ENCODE peak calls at places on chromosome 2, in five cellular contexts. C is fibroblast of mammary gland, G is brain microvascular endothelial cell, K is foreskin fibroblast, F is pancreas. A is an unnamed sample.

GRCh38 chr2:231425811-231426703 is 30.5 kb downstream of the B3GNT7 start:
- DNase-seq in K (no peak), F (no peak), C (no peak), G (no peak), A (no peak)

GRCh38 chr2:127017548-127017947 is 89.4 kb downstream of the BIN1 start:
- DNase-seq in F (no peak), C (no peak), K (no peak), G (no peak), A (no peak)

GRCh38 chr2:239393401-239393940 is 7.3 kb downstream of the HDAC4 start:
- DNase-seq in G (no peak), C (peak), K (no peak), F (peak), A (peak)

GRCh38 chr2:45443012-45443411 is 168.1 kb downstream of the SRBD1 start:
- DNase-seq in G (no peak), C (no peak), K (no peak), F (no peak), A (no peak)

GRCh38 chr2:31028415-31028814 is 109.8 kb downstream of the GALNT14 start:
- DNase-seq in C (no peak), K (no peak), G (no peak), F (no peak), A (no peak)

GRCh38 chr2:237932731-237933131 is 34.1 kb upstream of the UBE2F start:
- DNase-seq in F (no peak), C (peak), G (peak), K (peak), A (peak)

GRCh38 chr2:148130571-148130970 is 109.7 kb downstream of the MBD5 start:
- DNase-seq in F (no peak), C (peak), K (peak), G (peak), A (peak)

GRCh38 chr2:223528036-223528435 is 74.1 kb downstream of the SCG2 start:
- DNase-seq in C (peak), K (peak), G (no peak), F (no peak), A (peak)

GRCh38 chr2:24304098-24304497 is 56.2 kb downstream of the ITSN2 start:
- DNase-seq in F (peak), G (peak), C (peak), K (peak), A (peak)

DNA sequence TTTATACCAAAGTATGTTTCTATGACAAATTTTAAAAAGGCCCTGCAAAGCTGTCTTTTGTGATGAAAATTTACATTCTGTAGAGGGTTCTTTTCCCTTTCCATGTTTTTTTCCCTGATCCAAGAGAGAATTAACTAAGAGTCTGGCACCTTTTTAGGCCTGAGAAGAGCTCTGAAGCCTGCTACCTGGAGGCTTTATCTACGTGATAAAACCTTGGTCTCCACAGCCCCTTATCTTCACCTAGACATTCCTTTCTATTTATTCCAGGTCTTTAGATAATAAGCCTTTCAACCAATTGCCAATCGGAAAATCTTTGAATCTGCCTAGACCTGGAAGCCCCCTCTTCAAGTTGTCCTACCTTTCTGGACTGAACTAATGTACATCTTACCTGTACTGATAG is 774.1 kb upstream of the LRRTM1 start:
- DNase-seq in G (no peak), F (no peak), K (no peak), C (no peak), A (no peak)
- TF ChIP-seq CTCF in G (no peak), F (no peak), K (no peak), C (no peak), A (no peak)

GRCh38 chr2:120820885-120821279 is 85.2 kb downstream of the GLI2 start:
- DNase-seq in C (peak), K (peak), F (no peak), G (peak), A (peak)
- H3K4me3 ChIP-seq in C (no peak), K (peak), F (no peak), G (peak), A (no peak)

DNA sequence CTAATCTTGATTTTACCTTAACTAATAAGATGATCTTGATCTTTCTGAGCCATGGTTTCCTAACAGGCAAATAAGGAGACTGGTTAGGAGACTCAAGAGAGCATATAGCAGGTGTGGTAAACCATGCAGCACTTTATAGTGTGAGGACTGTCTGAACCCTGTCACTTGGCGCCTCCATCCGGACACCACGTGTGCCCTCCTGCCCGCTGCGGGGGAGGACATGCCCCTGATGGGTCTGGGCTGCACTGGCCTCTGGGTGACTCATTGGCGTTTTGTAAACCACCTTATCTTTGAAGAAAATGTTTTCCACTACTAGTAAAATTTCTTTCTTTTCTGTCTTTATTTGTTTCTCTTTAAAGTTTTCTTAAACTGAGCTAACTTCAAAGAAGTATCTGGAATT is 131.1 kb downstream of the FMNL2 start:
- DNase-seq in C (no peak), K (no peak), G (no peak), F (no peak), A (peak)
- TF ChIP-seq CTCF in C (no peak), K (no peak), G (no peak), F (no peak), A (no peak)

GRCh38 chr2:122094557-122094956 is 339.1 kb downstream of the TSN start:
- DNase-seq in C (no peak), K (no peak), F (no peak), G (no peak), A (no peak)
- H3K4me3 ChIP-seq in C (no peak), K (no peak), F (no peak), G (no peak), A (no peak)

DNA sequence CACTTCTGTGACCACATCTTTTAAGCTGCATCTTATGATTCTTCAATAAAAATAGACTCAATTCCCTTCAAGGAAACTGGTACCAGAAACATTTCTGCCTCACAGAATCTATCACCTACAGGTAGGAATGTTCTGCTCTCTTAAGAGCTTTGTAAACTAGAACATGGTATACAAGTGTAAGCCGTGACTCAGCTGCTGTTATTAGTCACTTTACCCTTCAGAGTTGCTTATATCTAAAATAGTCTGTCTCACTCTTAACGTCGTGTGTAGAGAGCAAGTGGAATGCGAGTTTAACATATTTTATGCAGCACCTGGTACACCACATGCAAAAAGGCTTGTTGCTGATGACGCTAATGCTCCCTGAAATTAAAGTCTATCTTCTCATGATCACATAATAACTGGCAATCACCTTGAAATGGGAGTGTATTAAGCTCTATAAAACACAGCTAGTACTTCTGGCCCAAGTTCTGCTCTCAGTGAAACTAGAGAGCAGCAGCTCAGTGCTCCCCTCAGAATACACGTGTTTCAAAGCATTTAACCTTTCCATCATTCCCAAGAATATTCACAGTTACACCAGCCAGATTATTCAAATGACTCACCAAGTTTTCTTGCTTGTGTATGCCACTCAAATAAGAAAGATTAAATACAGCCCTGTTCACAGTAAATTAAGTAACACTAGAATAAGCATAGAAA is 420.0 kb downstream of the ZEB2 start:
- DNase-seq in K (peak), C (peak), F (no peak), G (peak), A (peak)
- TF ChIP-seq CTCF in K (peak), C (peak), F (no peak), G (peak), A (peak)

GRCh38 chr2:64086347-64087082 is 57.7 kb downstream of the PELI1 start:
- DNase-seq in C (no peak), F (no peak), G (no peak), K (no peak), A (no peak)
- H3K4me3 ChIP-seq in C (no peak), F (no peak), G (no peak), K (no peak), A (no peak)

DNA sequence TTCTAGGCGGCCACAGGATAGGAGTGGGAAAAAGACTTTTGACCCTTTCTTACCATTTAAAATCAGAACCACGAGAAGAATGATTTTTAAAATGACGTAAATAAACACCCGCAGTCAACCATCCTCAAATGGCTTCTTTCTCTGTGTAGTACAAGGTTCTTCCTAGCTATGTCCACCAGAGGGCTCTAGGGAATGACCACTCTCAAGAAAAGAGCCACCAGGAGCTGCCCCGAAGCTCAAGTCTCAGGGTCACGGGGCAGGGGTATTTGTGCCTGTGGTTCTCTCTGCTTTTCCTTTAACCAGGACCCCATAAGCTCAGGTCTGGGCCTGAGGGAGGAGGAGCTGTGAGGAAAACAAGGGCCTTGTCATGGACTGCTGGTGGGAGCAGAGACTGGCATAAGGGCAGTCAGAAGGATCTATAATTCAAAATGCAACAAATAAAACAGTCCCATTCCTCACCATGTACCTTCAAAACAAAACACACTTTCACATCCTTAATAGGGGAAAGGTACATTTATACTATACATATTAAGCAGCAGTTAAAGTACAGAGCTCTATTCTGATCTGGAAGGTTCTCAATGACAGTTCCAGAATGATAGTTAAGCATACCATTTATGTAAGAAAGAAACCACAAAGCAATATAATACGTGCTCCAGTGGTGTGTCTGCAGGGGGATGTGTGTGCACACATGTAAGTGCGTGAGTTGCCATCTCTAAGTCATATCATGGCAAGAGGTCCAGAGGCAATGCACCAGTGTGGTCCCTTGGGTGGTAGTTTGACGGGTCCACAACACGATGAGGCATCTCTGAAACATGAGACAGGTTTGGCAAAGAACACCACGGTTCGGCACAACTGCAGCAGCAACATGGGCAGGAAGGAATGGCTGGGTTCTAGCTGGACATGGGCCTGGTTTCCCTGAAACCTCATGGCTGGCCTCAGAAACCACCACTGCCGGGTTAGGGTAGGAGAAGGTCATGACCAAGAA is 18.6 kb downstream of the LYPD1 start:
- DNase-seq in K (no peak), C (peak), F (no peak), G (peak), A (peak)
- TF ChIP-seq CTCF in K (peak), C (peak), F (peak), G (peak), A (peak)